ENCODE peak calls at places on chromosome 7, in five cellular contexts. One of them, this sample, is unnamed.

GRCh38 chr7:107660381-107661080 is at the start of gene SLC26A4:
- DNase-seq in HCT116: no peak
- DNase-seq in SK-N-SH: peak; percentile 62
- DNase-seq in GM12878: no peak
- DNase-seq in H1: no peak
- DNase-seq in this sample: no peak

GRCh38 chr7:111413796-111414195 is 148.5 kb downstream of the IMMP2L start:
- DNase-seq in H1: peak; percentile 49
- DNase-seq in HCT116: no peak
- DNase-seq in GM12878: no peak
- DNase-seq in SK-N-SH: no peak
- DNase-seq in this sample: peak; percentile 69

GRCh38 chr7:50068850-50069551 is 24.0 kb downstream of the ZPBP start:
- DNase-seq in HCT116: peak; percentile 22
- DNase-seq in GM12878: peak; percentile 9
- DNase-seq in SK-N-SH: no peak
- DNase-seq in H1: no peak
- DNase-seq in this sample: no peak

GRCh38 chr7:114703677-114704076 is 218.2 kb upstream of the MDFIC start:
- DNase-seq in SK-N-SH: no peak
- DNase-seq in HCT116: no peak
- DNase-seq in GM12878: no peak
- DNase-seq in H1: no peak
- DNase-seq in this sample: no peak

GRCh38 chr7:157684157-157684595 is 347.4 kb downstream of the DNAJB6 start:
- DNase-seq in GM12878: no peak
- DNase-seq in H1: no peak
- DNase-seq in SK-N-SH: peak; percentile 64
- DNase-seq in HCT116: no peak
- DNase-seq in this sample: peak; percentile 79

GRCh38 chr7:45026984-45027773 is 27.2 kb downstream of the CCM2 start:
- DNase-seq in H1: no peak
- DNase-seq in HCT116: no peak
- DNase-seq in GM12878: peak; percentile 40
- DNase-seq in SK-N-SH: no peak
- DNase-seq in this sample: no peak

GRCh38 chr7:108093903-108094302 is 36.3 kb downstream of the LAMB4 start:
- DNase-seq in GM12878: no peak
- DNase-seq in SK-N-SH: no peak
- DNase-seq in HCT116: no peak
- DNase-seq in H1: no peak
- DNase-seq in this sample: no peak

GRCh38 chr7:86411804-86412203 is 231.9 kb upstream of the GRM3 start:
- DNase-seq in SK-N-SH: no peak
- DNase-seq in GM12878: no peak
- DNase-seq in HCT116: no peak
- DNase-seq in H1: no peak
- DNase-seq in this sample: no peak

GRCh38 chr7:84536256-84536870 is 341.8 kb upstream of the SEMA3A start:
- DNase-seq in H1: no peak
- DNase-seq in GM12878: no peak
- DNase-seq in SK-N-SH: no peak
- DNase-seq in HCT116: no peak
- DNase-seq in this sample: no peak

GRCh38 chr7:118059209-118059608 is 124.8 kb upstream of the LSM8 start:
- DNase-seq in H1: no peak
- DNase-seq in HCT116: no peak
- DNase-seq in SK-N-SH: no peak
- DNase-seq in GM12878: no peak
- DNase-seq in this sample: no peak

GRCh38 chr7:87875151-87876039 is 765 bp downstream of the SLC25A40 start:
- DNase-seq in H1: no peak
- DNase-seq in HCT116: no peak
- DNase-seq in GM12878: no peak
- DNase-seq in SK-N-SH: peak; percentile 86
- DNase-seq in this sample: peak; percentile 25

GRCh38 chr7:3283130-3283704 is 17.8 kb upstream of the SDK1 start:
- DNase-seq in GM12878: no peak
- DNase-seq in H1: no peak
- DNase-seq in SK-N-SH: no peak
- DNase-seq in HCT116: no peak
- DNase-seq in this sample: peak; percentile 64

GRCh38 chr7:22402250-22402649 is 45.3 kb upstream of the RAPGEF5 start:
- DNase-seq in H1: no peak
- DNase-seq in SK-N-SH: no peak
- DNase-seq in HCT116: no peak
- DNase-seq in GM12878: no peak
- DNase-seq in this sample: no peak

GRCh38 chr7:118352854-118353453 is 128.4 kb downstream of the ANKRD7 start:
- DNase-seq in GM12878: no peak
- DNase-seq in HCT116: peak; percentile 52
- DNase-seq in H1: no peak
- DNase-seq in SK-N-SH: peak; percentile 16
- DNase-seq in this sample: no peak

GRCh38 chr7:123770378-123770777 is 21.6 kb upstream of the WASL start:
- DNase-seq in HCT116: no peak
- DNase-seq in SK-N-SH: no peak
- DNase-seq in H1: no peak
- DNase-seq in GM12878: no peak
- DNase-seq in this sample: no peak

GRCh38 chr7:127256326-127256725 is 3.6 kb upstream of the GRM8 start:
- DNase-seq in GM12878: no peak
- DNase-seq in SK-N-SH: no peak
- DNase-seq in HCT116: no peak
- DNase-seq in H1: no peak
- DNase-seq in this sample: no peak

GRCh38 chr7:100034871-100035510 is 14.6 kb upstream of the ZSCAN21 start:
- DNase-seq in HCT116: no peak
- DNase-seq in SK-N-SH: no peak
- DNase-seq in H1: no peak
- DNase-seq in GM12878: no peak
- DNase-seq in this sample: no peak

GRCh38 chr7:11298220-11298619 is 324.5 kb downstream of the PHF14 start:
- DNase-seq in HCT116: no peak
- DNase-seq in SK-N-SH: no peak
- DNase-seq in H1: no peak
- DNase-seq in GM12878: no peak
- DNase-seq in this sample: peak; percentile 11

GRCh38 chr7:138307633-138308032 is 152.4 kb upstream of the TRIM24 start:
- DNase-seq in SK-N-SH: no peak
- DNase-seq in GM12878: no peak
- DNase-seq in H1: no peak
- DNase-seq in HCT116: no peak
- DNase-seq in this sample: no peak

GRCh38 chr7:495761-496321 is 23.8 kb downstream of the PDGFA start:
- DNase-seq in HCT116: no peak
- DNase-seq in GM12878: no peak
- DNase-seq in H1: no peak
- DNase-seq in SK-N-SH: no peak
- DNase-seq in this sample: no peak

GRCh38 chr7:79296553-79297320 is 156.7 kb downstream of the MAGI2 start:
- DNase-seq in H1: no peak
- DNase-seq in SK-N-SH: no peak
- DNase-seq in HCT116: no peak
- DNase-seq in GM12878: no peak
- DNase-seq in this sample: no peak

GRCh38 chr7:127588697-127589482 is 679 bp downstream of the ARF5 start:
- DNase-seq in HCT116: peak; percentile 29
- DNase-seq in GM12878: no peak
- DNase-seq in SK-N-SH: peak; percentile 94
- DNase-seq in H1: peak; percentile 31
- DNase-seq in this sample: peak; percentile 60

GRCh38 chr7:19772858-19773337 is 519 bp downstream of the TMEM196 start:
- DNase-seq in SK-N-SH: peak; percentile 17
- DNase-seq in H1: peak; percentile 33
- DNase-seq in HCT116: no peak
- DNase-seq in GM12878: no peak
- DNase-seq in this sample: peak; percentile 64

GRCh38 chr7:54545241-54545563 is 3.0 kb downstream of the VSTM2A start:
- DNase-seq in SK-N-SH: no peak
- DNase-seq in H1: no peak
- DNase-seq in HCT116: no peak
- DNase-seq in GM12878: no peak
- DNase-seq in this sample: no peak

GRCh38 chr7:106855540-106856132 is 9.4 kb upstream of the PIK3CG start:
- DNase-seq in H1: no peak
- DNase-seq in SK-N-SH: no peak
- DNase-seq in HCT116: no peak
- DNase-seq in GM12878: no peak
- DNase-seq in this sample: no peak

GRCh38 chr7:98702021-98702420 is 84.9 kb downstream of the NPTX2 start:
- DNase-seq in H1: no peak
- DNase-seq in HCT116: no peak
- DNase-seq in SK-N-SH: no peak
- DNase-seq in GM12878: no peak
- DNase-seq in this sample: no peak

GRCh38 chr7:18901351-18901750 is 216.1 kb downstream of the TWIST1 start:
- DNase-seq in SK-N-SH: no peak
- DNase-seq in GM12878: no peak
- DNase-seq in H1: no peak
- DNase-seq in HCT116: no peak
- DNase-seq in this sample: no peak

DNA sequence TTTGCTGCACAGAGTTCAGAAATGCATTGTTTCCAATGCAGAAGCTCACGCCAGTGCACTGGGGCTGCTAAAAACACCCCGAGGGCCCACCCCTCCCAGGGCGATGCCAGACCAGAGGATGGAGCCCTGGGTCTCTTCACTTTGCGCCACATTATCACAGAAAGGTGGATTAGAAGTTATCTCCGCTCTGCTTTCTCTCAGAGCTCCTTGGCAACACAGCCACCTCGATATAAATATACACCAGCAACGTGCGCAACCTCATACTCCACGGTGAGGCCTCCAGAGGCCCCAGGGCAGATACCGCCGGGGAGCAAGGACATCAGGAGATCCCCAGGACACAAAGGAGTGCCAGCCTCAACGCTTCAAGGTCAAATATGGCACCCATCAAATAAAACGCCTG is 121.0 kb upstream of the TBX20 start:
- DNase-seq in GM12878: no peak
- DNase-seq in SK-N-SH: no peak
- DNase-seq in HCT116: no peak
- DNase-seq in H1: no peak
- DNase-seq in this sample: no peak
- H3K4me1 ChIP-seq in GM12878: no peaks in the 10 kb centered on the region
- H3K4me1 ChIP-seq in SK-N-SH: no peaks in the 10 kb centered on the region
- H3K4me1 ChIP-seq in HCT116: no peaks in the 10 kb centered on the region
- H3K4me1 ChIP-seq in H1: no peaks in the 10 kb centered on the region
- H3K4me1 ChIP-seq in this sample: no peaks in the 10 kb centered on the region

GRCh38 chr7:80488851-80489370 is 23.0 kb downstream of the GNAT3 start:
- DNase-seq in HCT116: no peak
- DNase-seq in GM12878: no peak
- DNase-seq in H1: no peak
- DNase-seq in SK-N-SH: no peak
- DNase-seq in this sample: no peak

GRCh38 chr7:80485721-80486120 is 26.1 kb downstream of the GNAT3 start:
- DNase-seq in GM12878: no peak
- DNase-seq in H1: no peak
- DNase-seq in HCT116: no peak
- DNase-seq in SK-N-SH: no peak
- DNase-seq in this sample: no peak

GRCh38 chr7:80491462-80491861 is 20.4 kb downstream of the GNAT3 start:
- DNase-seq in SK-N-SH: no peak
- DNase-seq in GM12878: no peak
- DNase-seq in HCT116: no peak
- DNase-seq in H1: no peak
- DNase-seq in this sample: no peak

GRCh38 chr7:80493121-80493849 is 18.6 kb downstream of the GNAT3 start:
- DNase-seq in H1: no peak
- DNase-seq in GM12878: no peak
- DNase-seq in SK-N-SH: no peak
- DNase-seq in HCT116: no peak
- DNase-seq in this sample: no peak

GRCh38 chr7:80488406-80488805 is 23.5 kb downstream of the GNAT3 start:
- DNase-seq in HCT116: no peak
- DNase-seq in GM12878: no peak
- DNase-seq in H1: no peak
- DNase-seq in SK-N-SH: no peak
- DNase-seq in this sample: no peak
- H3K4me3 ChIP-seq in HCT116: no peak overlapping the region
- H3K4me3 ChIP-seq in GM12878: no peak overlapping the region
- H3K4me3 ChIP-seq in H1: no peak overlapping the region
- H3K4me3 ChIP-seq in SK-N-SH: no peak overlapping the region
- H3K4me3 ChIP-seq in this sample: no peak overlapping the region

GRCh38 chr7:15397159-15397550 is 164.7 kb downstream of the AGMO start:
- DNase-seq in SK-N-SH: no peak
- DNase-seq in HCT116: no peak
- DNase-seq in H1: no peak
- DNase-seq in GM12878: no peak
- DNase-seq in this sample: no peak
- TF ChIP-seq YY1 in SK-N-SH: no peak
- TF ChIP-seq YY1 in HCT116: no peak
- TF ChIP-seq YY1 in H1: no peak
- TF ChIP-seq YY1 in GM12878: no peak
- TF ChIP-seq YY1 in this sample: no peak

GRCh38 chr7:121382479-121382878 is 13.6 kb downstream of the FAM3C start:
- DNase-seq in HCT116: no peak
- DNase-seq in H1: no peak
- DNase-seq in GM12878: no peak
- DNase-seq in SK-N-SH: no peak
- DNase-seq in this sample: no peak

GRCh38 chr7:121385800-121386179 is 10.3 kb downstream of the FAM3C start:
- DNase-seq in SK-N-SH: no peak
- DNase-seq in HCT116: no peak
- DNase-seq in H1: no peak
- DNase-seq in GM12878: peak; percentile 76
- DNase-seq in this sample: no peak

GRCh38 chr7:121384159-121384745 is 11.9 kb downstream of the FAM3C start:
- DNase-seq in HCT116: no peak
- DNase-seq in H1: no peak
- DNase-seq in GM12878: no peak
- DNase-seq in SK-N-SH: no peak
- DNase-seq in this sample: no peak

GRCh38 chr7:121383235-121383634 is 12.9 kb downstream of the FAM3C start:
- DNase-seq in H1: no peak
- DNase-seq in GM12878: no peak
- DNase-seq in SK-N-SH: no peak
- DNase-seq in HCT116: no peak
- DNase-seq in this sample: no peak

DNA sequence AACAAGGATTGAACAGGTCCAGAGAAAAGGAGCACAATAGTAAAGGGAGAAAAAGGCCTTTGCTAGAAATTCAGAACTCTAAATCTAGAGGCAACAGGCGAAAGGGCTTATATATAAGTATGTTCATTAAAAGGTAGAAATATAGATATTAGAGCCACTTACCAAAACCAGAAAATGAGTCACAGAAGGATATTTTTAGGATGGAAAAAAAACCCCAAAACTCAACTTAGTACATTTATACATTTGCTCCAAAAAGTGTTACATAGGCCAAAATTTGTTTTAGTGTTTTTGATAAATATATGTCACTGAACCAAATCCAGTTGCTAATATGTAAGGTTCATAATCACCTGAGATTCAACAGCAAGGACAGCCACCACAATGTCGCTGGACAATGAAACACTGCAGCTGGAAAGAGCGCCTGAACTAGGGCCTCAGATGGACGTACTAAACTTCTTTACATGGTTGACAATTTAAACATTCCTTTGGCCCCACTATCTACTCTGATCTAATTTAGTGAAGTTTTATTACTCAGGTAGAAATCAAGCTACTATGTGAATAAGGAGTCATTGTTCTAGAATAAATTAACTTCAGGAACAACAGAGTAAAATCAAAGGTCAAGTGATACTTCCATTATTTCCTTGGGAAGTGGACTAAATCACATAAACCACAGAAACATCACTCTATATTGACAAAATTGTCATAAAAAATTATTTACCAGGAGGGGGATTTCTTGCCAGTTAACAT is 10.9 kb downstream of the FAM3C start:
- DNase-seq in GM12878: no peak
- DNase-seq in SK-N-SH: no peak
- DNase-seq in H1: no peak
- DNase-seq in HCT116: no peak
- DNase-seq in this sample: no peak
- H3K4me1 ChIP-seq in GM12878: peaks cover 43% of the 10 kb centered on the region
- H3K4me1 ChIP-seq in SK-N-SH: peaks cover 29% of the 10 kb centered on the region
- H3K4me1 ChIP-seq in H1: no peaks in the 10 kb centered on the region
- H3K4me1 ChIP-seq in HCT116: peaks cover 61% of the 10 kb centered on the region
- H3K4me1 ChIP-seq in this sample: no peaks in the 10 kb centered on the region

This sample was measured in NT2/D1.